ENCODE peak calls at places on chromosome 3, in eight cellular contexts. Y is colonic mucosa, F is upper lobe of right lung, J is AG09319, E is astrocyte, T is mucosa of descending colon, H is WERI-Rb-1, W is stomach. R is an unnamed sample.

GRCh38 chr3:98877132-98877531 is 24.4 kb downstream of the DCBLD2 start:
- DNase-seq in Y (no peak), F (no peak), J (no peak), E (no peak), T (no peak), H (no peak), W (no peak), R (no peak)

GRCh38 chr3:48594431-48595049 is 589 bp downstream of the COL7A1 start:
- DNase-seq in Y (no peak), F (no peak), J (no peak), E (no peak), T (no peak), H (no peak), W (no peak), R (no peak)

GRCh38 chr3:46931631-46932441 is 44.7 kb downstream of the CCDC12 start:
- DNase-seq in Y (peak), F (peak), J (no peak), E (no peak), T (peak), H (no peak), W (peak), R (no peak)

GRCh38 chr3:106848099-106848498 is 529.1 kb upstream of the CCDC54 start:
- DNase-seq in Y (no peak), F (no peak), J (no peak), E (no peak), T (no peak), H (no peak), W (no peak), R (no peak)

GRCh38 chr3:194840661-194841514 is 155.2 kb downstream of the FAM43A start:
- DNase-seq in Y (no peak), F (no peak), J (no peak), E (peak), T (no peak), H (no peak), W (no peak), R (no peak)

GRCh38 chr3:126355251-126355650 is 2.0 kb downstream of the KLF15 start:
- DNase-seq in Y (no peak), F (peak), J (no peak), E (no peak), T (no peak), H (no peak), W (no peak), R (no peak)

GRCh38 chr3:61356678-61357077 is 105.4 kb upstream of the FHIT start:
- DNase-seq in Y (no peak), F (no peak), J (no peak), E (no peak), T (no peak), H (no peak), W (no peak), R (no peak)

GRCh38 chr3:69776926-69777581 is 37.8 kb downstream of the MITF start:
- DNase-seq in Y (no peak), F (no peak), J (no peak), E (no peak), T (no peak), H (no peak), W (no peak), R (no peak)

GRCh38 chr3:146865175-146865755 is 260.1 kb upstream of the PLSCR5 start:
- DNase-seq in Y (no peak), F (no peak), J (no peak), E (no peak), T (no peak), H (peak), W (no peak), R (no peak)

GRCh38 chr3:117750674-117751073 is 1041.1 kb downstream of the TUSC7 start:
- DNase-seq in Y (no peak), F (no peak), J (no peak), E (no peak), T (no peak), H (no peak), W (no peak), R (no peak)

GRCh38 chr3:16430717-16431630 is 82.5 kb downstream of the RFTN1 start:
- DNase-seq in Y (no peak), F (no peak), J (no peak), E (no peak), T (no peak), H (no peak), W (no peak), R (no peak)

GRCh38 chr3:72310028-72310987 is 525.4 kb upstream of the PROK2 start:
- DNase-seq in Y (peak), F (no peak), J (peak), E (peak), T (peak), H (no peak), W (no peak), R (no peak)

GRCh38 chr3:47455806-47456452 is 19.8 kb downstream of the SCAP start:
- DNase-seq in Y (no peak), F (no peak), J (no peak), E (no peak), T (no peak), H (no peak), W (no peak), R (no peak)

GRCh38 chr3:176526194-176526593 is 671.1 kb downstream of the TBL1XR1 start:
- DNase-seq in Y (no peak), F (no peak), J (no peak), E (no peak), T (no peak), H (no peak), W (no peak), R (no peak)

GRCh38 chr3:194259982-194260856 is 90.9 kb downstream of the CPN2 start:
- DNase-seq in Y (peak), F (peak), J (no peak), E (peak), T (no peak), H (no peak), W (peak), R (peak)

GRCh38 chr3:13657660-13658435 is 108.9 kb downstream of the FBLN2 start:
- DNase-seq in Y (peak), F (peak), J (no peak), E (no peak), T (peak), H (peak), W (peak), R (no peak)

GRCh38 chr3:69542265-69543079 is 156.6 kb upstream of the FRMD4B start:
- DNase-seq in Y (no peak), F (peak), J (no peak), E (no peak), T (no peak), H (peak), W (no peak), R (no peak)

GRCh38 chr3:38836561-38836960 is 20.5 kb upstream of the SCN10A start:
- DNase-seq in Y (no peak), F (no peak), J (no peak), E (no peak), T (no peak), H (no peak), W (no peak), R (no peak)

GRCh38 chr3:183298708-183299153 is 45.7 kb downstream of the B3GNT5 start:
- DNase-seq in Y (no peak), F (peak), J (peak), E (peak), T (no peak), H (peak), W (no peak), R (no peak)

GRCh38 chr3:71579934-71580318 is 3.6 kb downstream of the FOXP1 start:
- DNase-seq in Y (peak), F (no peak), J (no peak), E (peak), T (no peak), H (no peak), W (no peak), R (no peak)

GRCh38 chr3:153284282-153284938 is 122.4 kb downstream of the RAP2B start:
- DNase-seq in Y (peak), F (peak), J (peak), E (peak), T (no peak), H (no peak), W (no peak), R (no peak)

GRCh38 chr3:58041826-58042324 is 33.7 kb downstream of the FLNB start:
- DNase-seq in Y (no peak), F (no peak), J (no peak), E (peak), T (no peak), H (no peak), W (no peak), R (no peak)

GRCh38 chr3:113287818-113288648 is 76.7 kb downstream of the BOC start:
- DNase-seq in Y (peak), F (no peak), J (peak), E (peak), T (no peak), H (peak), W (no peak), R (no peak)

GRCh38 chr3:193344471-193344870 is 34.1 kb downstream of the ATP13A5 start:
- DNase-seq in Y (no peak), F (no peak), J (no peak), E (no peak), T (no peak), H (no peak), W (no peak), R (no peak)

GRCh38 chr3:90062018-90062417 is 954.6 kb downstream of the EPHA3 start:
- DNase-seq in Y (no peak), F (no peak), J (no peak), E (peak), T (no peak), H (no peak), W (no peak), R (no peak)

GRCh38 chr3:90062631-90063200 is 955.3 kb downstream of the EPHA3 start:
- DNase-seq in Y (no peak), F (no peak), J (no peak), E (no peak), T (no peak), H (no peak), W (no peak), R (no peak)
- TF ChIP-seq CTCF in Y (no peak), F (no peak), J (no peak), E (no peak), T (no peak), H (no peak), W (no peak), R (no peak)

GRCh38 chr3:65168547-65168946 is 480.7 kb upstream of the ADAMTS9 start:
- DNase-seq in Y (no peak), F (no peak), J (no peak), E (no peak), T (no peak), H (no peak), W (no peak), R (no peak)

GRCh38 chr3:65174713-65175112 is 486.9 kb upstream of the ADAMTS9 start:
- DNase-seq in Y (no peak), F (no peak), J (no peak), E (no peak), T (no peak), H (no peak), W (no peak), R (no peak)

GRCh38 chr3:65173841-65174240 is 486.0 kb upstream of the ADAMTS9 start:
- DNase-seq in Y (no peak), F (no peak), J (no peak), E (no peak), T (no peak), H (no peak), W (no peak), R (no peak)

GRCh38 chr3:65166531-65166930 is 478.7 kb upstream of the ADAMTS9 start:
- DNase-seq in Y (no peak), F (no peak), J (no peak), E (no peak), T (no peak), H (no peak), W (no peak), R (no peak)

GRCh38 chr3:65170357-65171090 is 482.7 kb upstream of the ADAMTS9 start:
- DNase-seq in Y (peak), F (peak), J (no peak), E (peak), T (peak), H (no peak), W (peak), R (peak)
- TF ChIP-seq CTCF in Y (no peak), F (peak), J (peak), E (peak), T (no peak), H (peak), W (peak), R (no peak)

DNA sequence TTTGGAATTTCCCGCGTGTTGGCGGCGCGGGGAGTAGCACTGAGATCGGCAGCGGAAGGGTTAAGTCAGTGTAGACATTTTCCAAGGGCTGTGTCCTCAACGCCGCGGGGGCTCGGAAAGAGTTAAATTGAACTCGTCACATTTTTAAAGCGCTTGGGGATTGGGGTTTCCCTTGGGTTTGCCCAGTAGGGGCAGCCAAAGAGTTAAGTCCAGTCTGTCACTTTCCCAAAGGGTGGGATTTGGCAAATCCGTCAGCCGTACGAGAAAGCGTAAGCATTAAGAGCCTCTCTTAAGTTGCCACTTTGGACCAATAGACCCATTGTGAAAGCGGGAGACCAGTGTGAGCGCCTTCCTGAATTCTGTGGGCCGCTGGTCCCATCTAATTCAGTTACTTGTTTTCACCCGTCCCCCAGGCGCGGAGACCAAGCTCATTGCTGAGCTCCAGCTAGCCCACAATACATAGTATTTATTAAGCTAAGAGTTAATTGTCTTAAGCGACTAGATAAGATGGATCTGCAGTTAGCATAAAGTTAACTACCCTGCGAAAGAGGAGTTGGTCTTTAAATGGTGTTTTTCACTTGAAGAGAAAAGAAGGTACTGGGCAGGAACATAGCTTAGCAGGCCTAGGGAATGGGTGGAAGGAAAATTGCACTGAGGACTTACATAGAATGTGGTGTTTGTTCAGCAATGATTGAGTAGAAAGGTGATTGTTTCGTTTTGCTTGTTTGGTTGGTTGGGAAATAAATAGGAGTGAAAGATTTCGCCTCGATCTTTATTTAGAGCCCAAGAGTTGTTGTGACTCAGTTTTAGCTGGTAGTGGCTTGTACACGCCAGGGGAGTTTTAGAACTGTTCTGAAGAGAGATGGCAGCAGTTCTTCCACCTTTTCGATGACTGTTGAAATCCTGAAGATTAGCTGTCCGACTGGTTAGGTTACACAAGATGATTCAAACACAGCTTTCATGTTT is 932 bp downstream of the ARL8B start:
- DNase-seq in Y (peak), F (peak), J (peak), E (peak), T (peak), H (peak), W (peak), R (no peak)
- TF ChIP-seq CTCF in Y (no peak), F (no peak), J (no peak), E (no peak), T (no peak), H (no peak), W (no peak), R (no peak)

GRCh38 chr3:52847241-52847640 is 12.4 kb upstream of the MUSTN1 start:
- DNase-seq in Y (no peak), F (no peak), J (no peak), E (no peak), T (no peak), H (no peak), W (no peak), R (no peak)

GRCh38 chr3:52847726-52848125 is 12.9 kb upstream of the MUSTN1 start:
- DNase-seq in Y (no peak), F (no peak), J (no peak), E (no peak), T (no peak), H (no peak), W (no peak), R (no peak)

GRCh38 chr3:52845691-52846426 is 11.0 kb upstream of the MUSTN1 start:
- DNase-seq in Y (no peak), F (no peak), J (no peak), E (no peak), T (no peak), H (peak), W (no peak), R (no peak)

GRCh38 chr3:52845157-52845556 is 10.3 kb upstream of the MUSTN1 start:
- DNase-seq in Y (peak), F (no peak), J (no peak), E (no peak), T (no peak), H (no peak), W (peak), R (peak)

GRCh38 chr3:52846427-52846983 is 11.7 kb upstream of the MUSTN1 start:
- DNase-seq in Y (no peak), F (no peak), J (no peak), E (no peak), T (no peak), H (peak), W (no peak), R (no peak)
- TF ChIP-seq CTCF in Y (no peak), F (no peak), J (no peak), E (no peak), T (no peak), H (no peak), W (no peak), R (no peak)

GRCh38 chr3:186515115-186515514 is 29.1 kb downstream of the CRYGS start:
- DNase-seq in Y (no peak), F (no peak), J (no peak), E (no peak), T (no peak), H (no peak), W (no peak), R (no peak)

GRCh38 chr3:186511702-186512101 is 32.5 kb downstream of the CRYGS start:
- DNase-seq in Y (no peak), F (no peak), J (no peak), E (no peak), T (no peak), H (no peak), W (no peak), R (no peak)

GRCh38 chr3:186516645-186517044 is 27.5 kb downstream of the CRYGS start:
- DNase-seq in Y (no peak), F (no peak), J (no peak), E (no peak), T (no peak), H (no peak), W (no peak), R (no peak)

GRCh38 chr3:186512570-186513302 is 31.4 kb downstream of the CRYGS start:
- DNase-seq in Y (no peak), F (no peak), J (no peak), E (no peak), T (no peak), H (no peak), W (no peak), R (no peak)

GRCh38 chr3:186514296-186515002 is 29.7 kb downstream of the CRYGS start:
- DNase-seq in Y (no peak), F (no peak), J (no peak), E (no peak), T (no peak), H (peak), W (no peak), R (no peak)
- TF ChIP-seq CTCF in Y (peak), F (peak), J (peak), E (peak), T (peak), H (peak), W (peak), R (no peak)

DNA sequence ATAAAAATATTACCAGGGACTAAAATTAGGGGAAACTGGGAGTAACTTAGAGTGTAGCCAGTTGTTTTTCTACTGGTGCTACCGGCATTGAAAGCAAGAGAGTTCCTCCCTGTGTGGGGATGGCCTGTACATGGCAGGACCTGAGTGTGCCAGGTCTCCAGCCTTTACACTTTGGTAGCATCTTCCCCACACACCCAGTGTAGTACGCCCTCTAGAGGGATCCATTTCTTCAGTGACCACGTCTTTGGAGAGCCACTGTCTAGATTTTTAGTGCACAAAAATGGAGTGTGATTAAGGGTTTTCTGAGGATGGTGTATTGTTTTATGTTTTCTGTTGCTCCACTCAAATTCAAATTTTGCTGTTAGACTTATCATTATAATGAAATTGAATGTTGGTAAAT is 507.0 kb upstream of the TPRG1 start:
- DNase-seq in Y (peak), F (no peak), J (no peak), E (no peak), T (no peak), H (peak), W (no peak), R (no peak)
- TF ChIP-seq CTCF in Y (peak), F (no peak), J (no peak), E (peak), T (no peak), H (peak), W (no peak), R (no peak)